ENCODE peak calls at places on chromosome 21, in six cellular contexts. P is left ventricle myocardium inferior, X is heart right ventricle, C is transverse colon, H is tibial nerve, N is colonic mucosa. G is an unnamed sample. For H3K27me3, the result is how much of the 10 kb centered on the place peaks cover.

GRCh38 chr21:38272215-38272614 is 15.4 kb downstream of the KCNJ15 start:
- DNase-seq in P (no peak), X (no peak), C (no peak), H (no peak), N (no peak), G (no peak)

GRCh38 chr21:43367296-43367695 is 59.6 kb downstream of the SIK1 start:
- DNase-seq in P (no peak), X (peak), C (no peak), H (no peak), N (no peak), G (no peak)

GRCh38 chr21:27306821-27307746 is 340.2 kb upstream of the ADAMTS5 start:
- DNase-seq in P (no peak), X (no peak), C (no peak), H (no peak), N (no peak), G (no peak)

GRCh38 chr21:34827445-34828235 is 158.8 kb downstream of the CLIC6 start:
- DNase-seq in P (no peak), X (no peak), C (no peak), H (no peak), N (peak), G (no peak)

GRCh38 chr21:30194701-30195299 is 21.1 kb downstream of the CLDN8 start:
- DNase-seq in P (no peak), X (no peak), C (no peak), H (no peak), N (peak), G (no peak)

GRCh38 chr21:29938968-29939858 is 583 bp downstream of the GRIK1 start:
- DNase-seq in P (no peak), X (peak), C (no peak), H (no peak), N (no peak), G (no peak)

GRCh38 chr21:40143822-40144525 is 276.7 kb downstream of the PCP4 start:
- DNase-seq in P (peak), X (peak), C (peak), H (peak), N (peak), G (peak)

GRCh38 chr21:43345046-43345745 is 81.7 kb downstream of the SIK1 start:
- DNase-seq in P (no peak), X (no peak), C (no peak), H (no peak), N (no peak), G (no peak)

GRCh38 chr21:40830836-40831235 is 16.1 kb downstream of the DSCAM start:
- DNase-seq in P (no peak), X (no peak), C (no peak), H (no peak), N (no peak), G (no peak)

GRCh38 chr21:43984905-43985689 is 27.0 kb upstream of the TRAPPC10 start:
- DNase-seq in P (no peak), X (no peak), C (no peak), H (no peak), N (no peak), G (no peak)

GRCh38 chr21:35197191-35197590 is 148.1 kb upstream of the RUNX1 start:
- DNase-seq in P (no peak), X (no peak), C (no peak), H (no peak), N (no peak), G (no peak)

GRCh38 chr21:45491623-45492022 is 50.6 kb downstream of the SLC19A1 start:
- DNase-seq in P (no peak), X (no peak), C (no peak), H (no peak), N (no peak), G (no peak)

GRCh38 chr21:45491056-45491455 is 51.2 kb downstream of the SLC19A1 start:
- DNase-seq in P (no peak), X (no peak), C (no peak), H (no peak), N (no peak), G (no peak)

GRCh38 chr21:45489480-45489982 is 52.7 kb downstream of the SLC19A1 start:
- DNase-seq in P (no peak), X (no peak), C (no peak), H (no peak), N (no peak), G (no peak)

GRCh38 chr21:45488839-45489479 is 53.3 kb downstream of the SLC19A1 start:
- DNase-seq in P (no peak), X (no peak), C (no peak), H (no peak), N (no peak), G (no peak)

GRCh38 chr21:45490049-45490731 is 52.0 kb downstream of the SLC19A1 start:
- DNase-seq in P (no peak), X (no peak), C (no peak), H (no peak), N (no peak), G (no peak)
- H3K27me3 ChIP-seq in P (under half), X (under half), C (under half), H (under half), N (under half), G (under half)

GRCh38 chr21:42220138-42220701 is 1.3 kb downstream of the ABCG1 start:
- DNase-seq in P (peak), X (peak), C (peak), H (peak), N (peak), G (peak)
- H3K4me3 ChIP-seq in P (peak), X (peak), C (peak), H (peak), N (peak), G (peak)

GRCh38 chr21:21199342-21200102 is 201.3 kb downstream of the NCAM2 start:
- DNase-seq in P (no peak), X (no peak), C (no peak), H (no peak), N (no peak), G (no peak)

GRCh38 chr21:21196848-21197247 is 198.6 kb downstream of the NCAM2 start:
- DNase-seq in P (no peak), X (no peak), C (no peak), H (no peak), N (no peak), G (no peak)

GRCh38 chr21:21203822-21204339 is 205.7 kb downstream of the NCAM2 start:
- DNase-seq in P (no peak), X (no peak), C (no peak), H (no peak), N (no peak), G (no peak)

GRCh38 chr21:21200939-21201610 is 202.9 kb downstream of the NCAM2 start:
- DNase-seq in P (no peak), X (no peak), C (no peak), H (no peak), N (no peak), G (no peak)

GRCh38 chr21:21200103-21200938 is 202.1 kb downstream of the NCAM2 start:
- DNase-seq in P (peak), X (no peak), C (peak), H (peak), N (peak), G (no peak)
- H3K27ac ChIP-seq in P (peak), X (peak), C (peak), H (peak), N (peak), G (no peak)

GRCh38 chr21:36693144-36694040 is 5.5 kb upstream of the SIM2 start:
- DNase-seq in P (no peak), X (no peak), C (no peak), H (no peak), N (no peak), G (no peak)
- H3K27me3 ChIP-seq in P (half or more), X (half or more), C (half or more), H (half or more), N (half or more), G (half or more)

GRCh38 chr21:45227735-45228134 is 60.0 kb downstream of the POFUT2 start:
- DNase-seq in P (no peak), X (no peak), C (no peak), H (no peak), N (no peak), G (no peak)
- H3K4me3 ChIP-seq in P (no peak), X (no peak), C (no peak), H (no peak), N (no peak), G (no peak)

DNA sequence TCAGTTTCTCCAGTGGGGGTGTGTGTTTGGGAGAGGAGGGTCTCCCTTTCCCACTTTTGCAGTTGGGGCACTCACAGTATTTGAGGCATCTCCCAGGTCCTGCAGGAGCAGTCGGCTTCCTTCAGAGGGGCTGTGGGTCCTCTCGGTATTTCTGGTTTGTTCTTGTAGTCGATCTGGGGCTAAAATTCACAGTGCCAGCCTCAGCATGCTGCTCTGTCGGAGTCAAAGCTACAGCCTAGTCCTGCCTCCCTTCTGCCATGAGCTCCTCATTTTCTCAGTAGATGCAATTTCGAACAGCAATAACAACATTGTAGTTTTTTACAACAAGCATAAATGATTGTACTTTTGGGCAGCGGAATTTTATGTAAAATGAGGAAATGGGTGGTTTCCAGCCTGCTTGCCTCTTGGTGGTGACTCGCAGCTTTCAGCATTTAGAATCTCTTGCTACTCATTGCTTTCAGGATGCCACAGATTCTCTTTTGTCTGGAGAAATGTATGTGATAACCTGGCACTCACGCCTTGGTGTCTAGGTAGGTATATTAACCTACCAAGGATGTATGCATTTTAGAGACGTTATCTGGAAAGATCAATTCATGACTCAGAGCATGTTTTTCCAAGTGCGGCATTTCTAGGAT is 82.4 kb upstream of the C21orf91 start:
- DNase-seq in P (no peak), X (no peak), C (no peak), H (no peak), N (no peak), G (no peak)
- H3K27ac ChIP-seq in P (peak), X (peak), C (no peak), H (peak), N (no peak), G (no peak)

DNA sequence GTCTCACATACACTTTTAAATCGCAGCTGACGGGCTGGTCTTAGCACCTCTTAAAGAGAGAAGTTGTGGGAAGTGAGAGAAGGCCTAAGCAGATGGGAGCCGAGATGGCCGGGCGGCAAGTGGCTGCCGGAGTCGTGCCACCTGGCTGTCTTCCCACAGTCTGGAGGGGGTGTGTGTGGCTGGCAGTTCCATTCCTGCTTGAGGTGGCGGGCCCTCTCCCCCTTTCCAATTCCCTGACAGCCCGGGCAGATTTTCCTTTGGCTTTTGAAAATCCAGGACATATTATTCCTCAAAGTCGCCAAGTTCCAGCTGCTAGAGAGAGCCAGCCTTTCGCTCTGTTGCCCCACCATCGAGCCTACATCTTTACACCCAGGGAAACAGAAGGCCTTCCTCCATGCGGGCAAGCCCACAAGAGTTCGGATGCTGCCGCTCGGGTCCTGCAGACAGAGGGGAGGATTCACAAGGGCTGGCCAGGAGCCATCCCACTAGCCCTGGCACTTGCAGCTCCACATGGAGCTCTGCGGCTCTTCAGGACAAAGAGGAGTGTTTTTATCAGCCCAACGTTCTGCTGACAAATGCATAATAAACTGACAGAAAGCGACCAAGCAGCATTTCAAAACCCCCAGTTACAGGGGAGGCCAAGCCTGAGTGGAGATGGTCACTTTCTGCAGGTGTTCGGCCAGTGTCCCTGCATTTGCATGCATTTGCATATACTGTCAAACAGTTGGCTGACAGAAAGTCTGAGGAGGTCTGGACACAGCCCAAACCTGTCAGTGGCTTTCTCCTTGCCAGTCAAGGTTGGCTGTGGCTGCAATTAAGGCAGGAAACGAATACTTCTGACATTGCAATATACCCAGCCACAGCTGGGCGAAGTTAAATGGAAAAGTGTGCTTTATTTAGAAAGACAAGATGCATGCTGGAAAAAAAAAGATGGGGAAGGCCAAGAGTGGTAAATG is 45.9 kb downstream of the OLIG1 start:
- DNase-seq in P (no peak), X (no peak), C (no peak), H (no peak), N (no peak), G (peak)
- H3K27me3 ChIP-seq in P (half or more), X (half or more), C (half or more), H (under half), N (under half), G (under half)

GRCh38 chr21:28337319-28337718 is 655.4 kb downstream of the LTN1 start:
- DNase-seq in P (no peak), X (no peak), C (no peak), H (no peak), N (no peak), G (no peak)
- H3K4me3 ChIP-seq in P (no peak), X (no peak), C (no peak), H (no peak), N (no peak), G (no peak)